ENCODE peak calls at places on chromosomes 4 and X, in five cellular contexts. Z is AG04450; P is endothelial cell; N is AG04449; S is CD4-positive, alpha-beta T cell. V is an unnamed sample.

GRCh38 chrX:19682712-19683331 is 167.5 kb upstream of the MAP3K15 start:
- DNase-seq in Z (peak), P (peak), N (peak), S (peak), V (peak)

GRCh38 chr4:3867403-3868100 is 101.4 kb downstream of the ADRA2C start:
- DNase-seq in Z (no peak), P (no peak), N (no peak), S (no peak), V (no peak)

GRCh38 chrX:39675619-39676018 is 422.1 kb downstream of the BCOR start:
- DNase-seq in Z (no peak), P (no peak), N (no peak), S (no peak), V (no peak)

GRCh38 chr4:124939908-124940307 is 227.4 kb upstream of the ANKRD50 start:
- DNase-seq in Z (no peak), P (no peak), N (no peak), S (no peak), V (no peak)

GRCh38 chr4:147284935-147285334 is 196.0 kb upstream of the EDNRA start:
- DNase-seq in Z (no peak), P (no peak), N (no peak), S (no peak), V (no peak)

GRCh38 chrX:100946521-100946920 is 17.8 kb upstream of the XKRX start:
- DNase-seq in Z (no peak), P (no peak), N (no peak), S (no peak), V (no peak)

GRCh38 chr4:6925357-6925836 is 15.8 kb downstream of the TBC1D14 start:
- DNase-seq in Z (no peak), P (no peak), N (no peak), S (no peak), V (no peak)

GRCh38 chr4:31682796-31683195 is 962.6 kb downstream of the PCDH7 start:
- DNase-seq in Z (no peak), P (no peak), N (no peak), S (no peak), V (no peak)

GRCh38 chr4:76984127-76984526 is 34.6 kb downstream of the SEPTIN11 start:
- DNase-seq in Z (no peak), P (no peak), N (no peak), S (no peak), V (no peak)

GRCh38 chr4:73523126-73523525 is 41.6 kb downstream of the AFM start:
- DNase-seq in Z (no peak), P (no peak), N (no peak), S (no peak), V (no peak)

GRCh38 chrX:9678215-9678980 is 87.2 kb downstream of the GPR143 start:
- DNase-seq in Z (no peak), P (no peak), N (no peak), S (no peak), V (no peak)

GRCh38 chrX:43654431-43655150 is 1.5 kb upstream of the MAOA start:
- DNase-seq in Z (peak), P (peak), N (no peak), S (peak), V (peak)

GRCh38 chr4:173182403-173182802 is 13.8 kb downstream of the GALNT7 start:
- DNase-seq in Z (peak), P (no peak), N (peak), S (no peak), V (no peak)

GRCh38 chrX:149527705-149528104 is 13.1 kb upstream of the EOLA1 start:
- DNase-seq in Z (no peak), P (peak), N (no peak), S (no peak), V (no peak)

GRCh38 chrX:70087857-70088256 is 25.6 kb downstream of the OTUD6A start:
- DNase-seq in Z (no peak), P (no peak), N (no peak), S (no peak), V (no peak)

GRCh38 chr4:137610960-137611359 is 78.7 kb upstream of the PCDH18 start:
- DNase-seq in Z (no peak), P (peak), N (no peak), S (no peak), V (peak)

GRCh38 chr4:42673084-42673429 is 16.2 kb upstream of the ATP8A1 start:
- DNase-seq in Z (no peak), P (no peak), N (no peak), S (no peak), V (no peak)

GRCh38 chr4:187258651-187259401 is 535.2 kb upstream of the FAT1 start:
- DNase-seq in Z (no peak), P (no peak), N (no peak), S (no peak), V (no peak)

GRCh38 chr4:87806520-87806919 is 7.2 kb downstream of the IBSP start:
- DNase-seq in Z (peak), P (no peak), N (no peak), S (no peak), V (no peak)

GRCh38 chr4:97994765-97995465 is 148.4 kb downstream of the STPG2 start:
- DNase-seq in Z (no peak), P (no peak), N (no peak), S (no peak), V (no peak)

GRCh38 chrX:45818913-45819312 is 618.2 kb upstream of the DIPK2B start:
- DNase-seq in Z (no peak), P (no peak), N (no peak), S (no peak), V (no peak)

GRCh38 chrX:45822124-45822523 is 621.4 kb upstream of the DIPK2B start:
- DNase-seq in Z (no peak), P (no peak), N (no peak), S (no peak), V (no peak)

GRCh38 chrX:45830343-45830742 is 629.7 kb upstream of the DIPK2B start:
- DNase-seq in Z (no peak), P (no peak), N (no peak), S (no peak), V (no peak)

GRCh38 chrX:45824471-45824870 is 623.8 kb upstream of the DIPK2B start:
- DNase-seq in Z (peak), P (peak), N (peak), S (peak), V (no peak)
- TF ChIP-seq CTCF in Z (peak), P (peak), N (peak), S (no peak), V (no peak)

DNA sequence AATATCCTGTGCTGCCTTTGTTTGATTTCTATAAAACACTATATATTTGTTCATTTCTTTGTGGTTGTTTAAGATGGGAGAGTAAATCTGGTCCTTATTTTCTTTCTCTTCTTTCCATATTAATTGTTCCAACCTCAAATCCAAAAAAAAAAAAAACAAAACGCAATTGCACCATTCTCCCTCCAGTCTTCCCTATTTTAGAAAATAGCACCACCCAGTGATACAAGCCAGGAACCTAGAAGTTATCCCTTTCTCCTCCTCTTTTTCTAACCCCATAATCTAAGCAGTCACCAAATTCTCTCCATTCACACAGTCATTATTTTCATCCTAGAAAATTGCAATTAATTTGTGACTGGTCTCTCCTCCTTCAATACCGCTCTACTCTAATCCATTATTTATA is 107.8 kb downstream of the GABRA3 start:
- DNase-seq in Z (no peak), P (no peak), N (no peak), S (no peak), V (no peak)
- TF ChIP-seq CTCF in Z (no peak), P (no peak), N (no peak), S (no peak), V (no peak)

GRCh38 chr4:26105372-26105771 is 191.4 kb downstream of the SMIM20 start:
- DNase-seq in Z (no peak), P (no peak), N (no peak), S (no peak), V (no peak)

GRCh38 chr4:26110493-26110892 is 196.5 kb downstream of the SMIM20 start:
- DNase-seq in Z (no peak), P (no peak), N (no peak), S (no peak), V (no peak)

GRCh38 chr4:26105815-26106699 is 192.0 kb downstream of the SMIM20 start:
- DNase-seq in Z (no peak), P (no peak), N (no peak), S (no peak), V (no peak)

GRCh38 chr4:26104056-26104685 is 190.2 kb downstream of the SMIM20 start:
- DNase-seq in Z (no peak), P (no peak), N (no peak), S (no peak), V (no peak)

GRCh38 chr4:26108024-26108423 is 194.0 kb downstream of the SMIM20 start:
- DNase-seq in Z (no peak), P (no peak), N (no peak), S (no peak), V (no peak)
- TF ChIP-seq CTCF in Z (no peak), P (no peak), N (no peak), S (no peak), V (no peak)

GRCh38 chr4:184216436-184217004 is 1.2 kb downstream of the ENPP6 start:
- DNase-seq in Z (no peak), P (no peak), N (no peak), S (no peak), V (no peak)
- TF ChIP-seq CTCF in Z (no peak), P (no peak), N (no peak), S (no peak), V (no peak)

GRCh38 chrX:143648705-143649104 is 12.8 kb upstream of the SLITRK4 start:
- DNase-seq in Z (no peak), P (peak), N (no peak), S (no peak), V (no peak)
- TF ChIP-seq CTCF in Z (no peak), P (no peak), N (no peak), S (no peak), V (peak)

GRCh38 chr4:56051049-56051709 is 102.4 kb downstream of the CEP135 start:
- DNase-seq in Z (no peak), P (no peak), N (no peak), S (no peak), V (no peak)

GRCh38 chr4:56049428-56050212 is 100.9 kb downstream of the CEP135 start:
- DNase-seq in Z (no peak), P (peak), N (no peak), S (no peak), V (peak)

GRCh38 chr4:56051710-56052075 is 102.9 kb downstream of the CEP135 start:
- DNase-seq in Z (no peak), P (no peak), N (no peak), S (no peak), V (no peak)

GRCh38 chr4:56050584-56050983 is 101.8 kb downstream of the CEP135 start:
- DNase-seq in Z (no peak), P (no peak), N (no peak), S (no peak), V (no peak)

GRCh38 chr4:56048621-56049427 is 100.1 kb downstream of the CEP135 start:
- DNase-seq in Z (no peak), P (peak), N (no peak), S (no peak), V (peak)
- TF ChIP-seq CTCF in Z (peak), P (peak), N (peak), S (no peak), V (no peak)

GRCh38 chr4:153131478-153132069 is 72.7 kb upstream of the TRIM2 start:
- DNase-seq in Z (no peak), P (no peak), N (no peak), S (no peak), V (no peak)
- TF ChIP-seq CTCF in Z (peak), P (no peak), N (no peak), S (no peak), V (no peak)

GRCh38 chrX:46381630-46382029 is 163.6 kb downstream of the ZNF674 start:
- DNase-seq in Z (no peak), P (peak), N (no peak), S (no peak), V (peak)

GRCh38 chrX:46383006-46383405 is 162.2 kb downstream of the ZNF674 start:
- DNase-seq in Z (no peak), P (no peak), N (no peak), S (no peak), V (no peak)

GRCh38 chrX:46382595-46382994 is 162.6 kb downstream of the ZNF674 start:
- DNase-seq in Z (no peak), P (no peak), N (no peak), S (no peak), V (no peak)

GRCh38 chrX:46386511-46386910 is 158.7 kb downstream of the ZNF674 start:
- DNase-seq in Z (no peak), P (no peak), N (no peak), S (no peak), V (no peak)
- TF ChIP-seq CTCF in Z (peak), P (no peak), N (no peak), S (peak), V (no peak)

GRCh38 chr4:174283507-174284180 is at the start of the genes CEP44 and FBXO8:
- DNase-seq in Z (peak), P (peak), N (peak), S (peak), V (peak)
- TF ChIP-seq CTCF in Z (no peak), P (no peak), N (no peak), S (no peak), V (no peak)

GRCh38 chr4:121053601-121054143 is 18.7 kb downstream of the NDNF start:
- DNase-seq in Z (no peak), P (no peak), N (no peak), S (no peak), V (no peak)

GRCh38 chr4:121054373-121054772 is 18.0 kb downstream of the NDNF start:
- DNase-seq in Z (no peak), P (no peak), N (no peak), S (no peak), V (no peak)

GRCh38 chr4:121048165-121048564 is 24.2 kb downstream of the NDNF start:
- DNase-seq in Z (no peak), P (no peak), N (no peak), S (no peak), V (no peak)

GRCh38 chr4:121049072-121049599 is 23.2 kb downstream of the NDNF start:
- DNase-seq in Z (no peak), P (no peak), N (no peak), S (no peak), V (no peak)

GRCh38 chr4:121050251-121050650 is 22.1 kb downstream of the NDNF start:
- DNase-seq in Z (no peak), P (no peak), N (no peak), S (no peak), V (no peak)
- TF ChIP-seq CTCF in Z (peak), P (peak), N (peak), S (no peak), V (peak)